ENCODE peak calls at places on chromosome 15, in four cellular contexts. K is stomach, L is fibroblast of mammary gland, Z is psoas muscle. U is an unnamed sample.

GRCh38 chr15:85381850-85382751 is 1.7 kb downstream of the AKAP13 start:
- DNase-seq in L (peak; percentile 56), Z (no peak), K (no peak), U (peak; percentile 55)

GRCh38 chr15:78201281-78202190 is 32.8 kb downstream of the ACSBG1 start:
- DNase-seq in K (peak; percentile 17), L (no peak), Z (no peak), U (no peak)

GRCh38 chr15:74233864-74234597 is 2.1 kb upstream of the CCDC33 start:
- DNase-seq in K (no peak), Z (no peak), L (no peak), U (no peak)

GRCh38 chr15:70258369-70259029 is 160.8 kb upstream of the TLE3 start:
- DNase-seq in Z (no peak), L (peak; percentile 31), K (no peak), U (no peak)

GRCh38 chr15:84924074-84924700 is 39.7 kb downstream of the SLC28A1 start:
- DNase-seq in K (no peak), Z (no peak), L (no peak), U (no peak)

GRCh38 chr15:55589297-55589696 is 1.2 kb upstream of the PYGO1 start:
- DNase-seq in L (peak; percentile 19), Z (no peak), K (no peak), U (no peak)

GRCh38 chr15:70014860-70015490 is 82.7 kb downstream of the TLE3 start:
- DNase-seq in Z (no peak), L (no peak), K (peak; percentile 43), U (no peak)

GRCh38 chr15:35427091-35427490 is 118.9 kb downstream of the DPH6 start:
- DNase-seq in L (peak; percentile 80), K (no peak), Z (no peak), U (peak; percentile 57)

GRCh38 chr15:100879461-100880138 is at the start of gene ALDH1A3:
- DNase-seq in L (no peak), K (no peak), Z (peak; percentile 73), U (peak; percentile 89)

GRCh38 chr15:93124126-93124525 is 35.1 kb upstream of the RGMA start:
- DNase-seq in L (no peak), K (no peak), Z (no peak), U (no peak)

DNA sequence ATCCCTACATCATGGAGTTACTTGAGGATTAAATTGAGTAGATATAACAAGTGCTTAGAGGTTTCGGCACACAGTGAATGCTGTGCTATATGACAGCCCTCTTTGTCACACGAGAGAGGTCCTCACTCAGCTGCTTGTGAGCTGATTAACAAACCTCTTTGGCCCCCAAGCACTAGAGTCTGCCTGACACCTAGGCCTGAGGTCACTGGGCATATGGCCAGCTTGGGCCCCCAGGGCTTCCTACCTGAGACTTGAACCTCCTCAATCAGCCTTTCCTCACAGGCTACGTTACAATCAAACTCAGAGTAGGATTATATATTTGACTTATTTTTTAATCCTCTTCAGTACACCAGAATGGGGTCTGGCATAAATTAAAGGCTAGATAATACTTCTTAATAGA is 88.8 kb downstream of the WDR72 start:
- DNase-seq in K (no peak), Z (no peak), L (no peak), U (no peak)
- H3K4me3 ChIP-seq in K (no peak overlapping the region), Z (no peak overlapping the region), L (no peak overlapping the region), U (no peak overlapping the region)

GRCh38 chr15:99384992-99385669 is 133.8 kb downstream of the LRRC28 start:
- DNase-seq in K (no peak), L (peak; percentile 50), Z (no peak), U (no peak)
- TF ChIP-seq CTCF in K (no peak), L (peak; percentile 28), Z (no peak), U (peak; percentile 10)

GRCh38 chr15:45187578-45187893 is 230 bp downstream of the SHF start:
- DNase-seq in Z (no peak), L (no peak), K (no peak), U (no peak)

GRCh38 chr15:45187894-45188830 is at the start of gene SHF:
- DNase-seq in Z (peak; percentile 57), L (no peak), K (peak; percentile 65), U (peak; percentile 26)

GRCh38 chr15:45185903-45186770 is 1.6 kb downstream of the SHF start:
- DNase-seq in K (no peak), L (no peak), Z (no peak), U (no peak)

GRCh38 chr15:45185069-45185779 is 2.5 kb downstream of the SHF start:
- DNase-seq in Z (no peak), K (no peak), L (no peak), U (no peak)

GRCh38 chr15:45186771-45187577 is 792 bp downstream of the SHF start:
- DNase-seq in L (no peak), Z (no peak), K (no peak), U (no peak)
- H3K4me3 ChIP-seq in L (peak overlapping the region; percentile 2), Z (peak overlapping the region; percentile 80), K (peak overlapping the region; percentile 75), U (peak overlapping the region; percentile 62)

GRCh38 chr15:40235201-40235890 is 3.5 kb upstream of the PAK6 start:
- DNase-seq in Z (no peak), K (no peak), L (no peak), U (no peak)

GRCh38 chr15:40234783-40235182 is 4.1 kb upstream of the PAK6 start:
- DNase-seq in Z (no peak), L (no peak), K (no peak), U (peak; percentile 69)

GRCh38 chr15:40232625-40233070 is 6.2 kb upstream of the PAK6 start:
- DNase-seq in K (no peak), L (peak; percentile 14), Z (no peak), U (peak; percentile 45)

GRCh38 chr15:40229956-40230355 is 8.9 kb upstream of the PAK6 start:
- DNase-seq in L (no peak), Z (no peak), K (no peak), U (no peak)

GRCh38 chr15:40233727-40234577 is 4.9 kb upstream of the PAK6 start:
- DNase-seq in L (no peak), K (no peak), Z (no peak), U (peak; percentile 86)
- TF ChIP-seq CTCF in L (no peak), K (no peak), Z (no peak), U (no peak)

GRCh38 chr15:65517866-65518207 is 348 bp upstream of the DPP8 start:
- DNase-seq in K (no peak), Z (no peak), L (peak; percentile 54), U (no peak)

GRCh38 chr15:65516997-65517865 is at the start of gene DPP8:
- DNase-seq in L (peak; percentile 93), Z (peak; percentile 94), K (peak; percentile 94), U (peak; percentile 95)

GRCh38 chr15:65509321-65509720 is 8.2 kb downstream of the DPP8 start:
- DNase-seq in K (no peak), L (no peak), Z (no peak), U (no peak)

GRCh38 chr15:65512189-65512588 is 5.3 kb downstream of the DPP8 start:
- DNase-seq in L (no peak), K (no peak), Z (no peak), U (no peak)

DNA sequence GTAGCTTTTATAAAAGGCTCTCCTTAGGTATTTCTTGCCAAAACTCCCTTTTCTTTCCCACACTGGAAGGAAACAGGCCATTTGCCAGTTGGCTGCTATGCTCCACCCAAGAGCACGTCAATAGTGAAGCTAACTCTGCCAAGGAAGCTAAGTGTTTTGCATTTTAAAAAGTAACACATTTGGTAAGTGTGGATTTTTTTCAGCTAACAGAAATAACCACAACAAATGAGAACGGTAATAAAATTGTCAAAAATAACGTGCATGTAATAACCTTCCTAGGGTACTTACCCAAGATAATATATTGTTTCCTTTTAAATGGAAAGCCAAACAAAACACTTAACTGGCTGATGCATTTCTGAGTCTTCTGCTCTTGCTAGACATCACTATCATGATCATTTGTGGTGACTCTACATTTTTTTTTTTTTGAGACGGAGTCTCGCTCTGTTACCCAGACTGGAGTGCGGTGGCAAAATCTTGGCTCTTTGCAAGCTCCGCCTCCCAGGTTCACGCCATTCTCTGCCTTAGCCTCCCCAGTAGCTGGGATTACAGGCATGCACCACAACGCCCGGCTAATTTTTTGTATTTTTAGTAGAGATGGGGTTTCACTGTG is 4.6 kb downstream of the DPP8 start:
- DNase-seq in K (no peak), L (peak; percentile 90), Z (peak; percentile 30), U (no peak)
- H3K4me3 ChIP-seq in K (no peak overlapping the region), L (peak overlapping the region; percentile 34), Z (peak overlapping the region; percentile 47), U (no peak overlapping the region)

DNA sequence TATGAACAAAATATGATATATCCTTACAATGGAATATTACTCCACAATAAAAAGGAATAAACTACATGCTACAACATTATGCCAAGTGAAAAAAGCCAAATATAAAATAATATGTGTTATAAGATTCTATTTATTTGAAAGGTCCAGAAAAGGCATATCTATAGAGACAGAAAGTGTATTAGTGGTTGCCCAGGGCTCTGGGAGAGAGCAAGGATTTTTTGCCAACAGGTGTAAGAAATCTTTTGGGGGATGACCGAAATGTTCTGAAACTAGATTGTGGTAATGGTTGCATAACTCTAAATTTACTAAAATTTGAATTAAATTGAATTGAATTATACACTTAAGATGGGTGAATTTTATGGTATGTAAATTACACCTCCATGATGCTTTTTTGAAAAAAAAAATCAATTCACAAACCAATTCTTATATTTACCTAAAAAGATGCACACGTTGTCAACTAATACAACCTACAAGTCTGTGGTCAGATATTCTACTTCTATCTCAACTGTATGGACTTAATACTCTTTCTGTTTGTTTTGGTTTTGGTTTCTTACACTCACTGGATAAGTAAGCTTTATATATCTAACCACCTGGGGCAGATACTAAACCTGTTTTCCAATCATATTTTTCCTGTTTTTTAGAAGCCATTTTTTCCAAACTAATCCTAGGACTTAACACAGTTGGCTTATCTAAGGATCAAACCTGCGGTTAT is 75.8 kb downstream of the FBN1 start:
- DNase-seq in Z (no peak), L (no peak), K (no peak), U (no peak)
- TF ChIP-seq CTCF in Z (no peak), L (no peak), K (no peak), U (no peak)

DNA sequence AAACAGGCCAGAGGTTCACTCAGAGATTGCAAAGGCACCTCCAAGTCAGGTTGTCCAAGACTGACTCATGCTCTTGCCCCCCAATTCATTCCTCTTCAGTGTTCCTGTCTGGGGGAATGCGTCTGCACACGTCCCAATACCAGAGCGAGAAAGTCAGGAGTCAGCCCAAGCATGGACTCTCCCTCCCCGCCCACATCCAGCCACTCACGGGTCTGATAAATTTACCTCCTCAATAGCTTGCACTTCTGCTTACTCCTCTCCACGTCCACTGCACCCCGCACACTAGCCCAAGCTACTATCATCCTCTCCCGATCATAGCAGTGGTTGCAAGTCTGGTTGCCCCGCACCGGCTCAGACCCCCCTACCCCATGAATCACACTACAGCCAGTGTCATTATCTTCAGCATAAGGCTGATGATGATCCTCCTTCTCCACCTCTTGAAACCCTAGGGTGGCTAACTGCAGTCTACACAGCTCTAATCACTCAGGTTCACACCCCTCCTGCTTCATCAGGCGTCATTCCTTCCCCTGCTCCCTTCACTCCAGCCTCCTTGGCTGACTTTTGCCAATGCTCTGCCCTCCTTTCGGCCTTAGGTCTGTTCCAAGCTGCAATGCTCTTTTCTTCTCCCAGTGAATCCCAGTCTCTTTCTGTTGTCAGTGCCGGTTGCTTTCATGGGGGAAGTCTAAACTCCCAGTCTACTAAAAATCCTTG is 27.6 kb upstream of the MYO1E start:
- DNase-seq in Z (no peak), K (no peak), L (no peak), U (peak; percentile 40)
- H3K4me3 ChIP-seq in Z (no peak overlapping the region), K (no peak overlapping the region), L (no peak overlapping the region), U (no peak overlapping the region)

GRCh38 chr15:91911878-91912277 is 58.4 kb downstream of the SLCO3A1 start:
- DNase-seq in Z (no peak), K (no peak), L (no peak), U (no peak)
- TF ChIP-seq CTCF in Z (no peak), K (no peak), L (no peak), U (no peak)